ENCODE peak calls at places on chromosomes 11 and 22, in six cellular contexts. Q is psoas muscle; W is GM23248; V is A673; E is ascending aorta; I is CD8-positive, alpha-beta memory T cell. U is an unnamed sample.

GRCh38 chr11:77109236-77110019 is 6.8 kb downstream of the OMP start:
- DNase-seq in I (no peak), V (no peak), W (peak; percentile 65), E (no peak), Q (no peak), U (no peak)

GRCh38 chr11:79971255-79971654 is 530.4 kb upstream of the TENM4 start:
- DNase-seq in V (no peak), W (no peak), E (no peak), I (no peak), Q (no peak), U (no peak)

GRCh38 chr11:13030857-13031256 is 21.7 kb downstream of the RASSF10 start:
- DNase-seq in W (no peak), Q (peak; percentile 58), V (no peak), I (no peak), E (no peak), U (peak; percentile 64)

GRCh38 chr11:97764605-97765004 is 1256.1 kb upstream of the CNTN5 start:
- DNase-seq in I (no peak), W (no peak), E (no peak), Q (no peak), V (no peak), U (no peak)

GRCh38 chr22:21624120-21624879 is 5.5 kb downstream of the YDJC start:
- DNase-seq in V (peak; percentile 62), I (peak; percentile 23), E (no peak), Q (peak; percentile 67), W (peak; percentile 62), U (no peak)

GRCh38 chr11:61814242-61814957 is 2.4 kb downstream of the FADS1 start:
- DNase-seq in Q (no peak), E (peak; percentile 83), V (peak; percentile 68), W (peak; percentile 37), I (no peak), U (peak; percentile 41)

GRCh38 chr11:76371170-76371569 is 9.8 kb downstream of the THAP12 start:
- DNase-seq in I (no peak), W (peak; percentile 91), Q (no peak), E (no peak), V (peak; percentile 44), U (no peak)

GRCh38 chr11:69992943-69993694 is 85.0 kb upstream of the ANO1 start:
- DNase-seq in E (no peak), W (no peak), Q (no peak), I (no peak), V (no peak), U (no peak)

GRCh38 chr22:24498826-24499225 is 3.7 kb downstream of the UPB1 start:
- DNase-seq in V (no peak), I (no peak), W (no peak), E (no peak), Q (no peak), U (no peak)

GRCh38 chr11:16195659-16196058 is 160.7 kb downstream of the SOX6 start:
- DNase-seq in E (no peak), V (no peak), I (no peak), Q (no peak), W (peak; percentile 45), U (no peak)

GRCh38 chr22:49664891-49665290 is 162.8 kb downstream of the BRD1 start:
- DNase-seq in E (no peak), I (no peak), V (no peak), W (no peak), Q (no peak), U (no peak)

GRCh38 chr22:20061481-20061861 is 18.6 kb upstream of the DGCR8 start:
- DNase-seq in V (no peak), W (peak; percentile 7), E (no peak), I (no peak), Q (no peak), U (no peak)

GRCh38 chr11:121711236-121711635 is 258.5 kb upstream of the SORL1-AS1 start:
- DNase-seq in W (no peak), E (no peak), Q (no peak), V (no peak), I (no peak), U (no peak)

GRCh38 chr22:45878051-45878764 is 98.8 kb downstream of the WNT7B start:
- DNase-seq in W (no peak), E (peak; percentile 39), Q (peak; percentile 39), I (no peak), V (no peak), U (no peak)

GRCh38 chr11:71247551-71248250 is 4.7 kb downstream of the SHANK2 start:
- DNase-seq in Q (no peak), V (peak; percentile 50), W (no peak), I (no peak), E (peak; percentile 30), U (no peak)

GRCh38 chr22:43428005-43428485 is 16.2 kb downstream of the MPPED1 start:
- DNase-seq in V (no peak), E (no peak), W (no peak), Q (no peak), I (no peak), U (no peak)

GRCh38 chr11:18322818-18323570 is 627 bp downstream of the GTF2H1 start:
- DNase-seq in Q (no peak), E (no peak), I (no peak), W (peak; percentile 28), V (no peak), U (no peak)
- H3K4me1 ChIP-seq in Q (peaks cover 34% of the 10 kb centered on the region), E (peaks cover 29% of the 10 kb centered on the region), I (peaks cover 51% of the 10 kb centered on the region), W (peaks cover 37% of the 10 kb centered on the region), V (peaks cover 15% of the 10 kb centered on the region), U (peaks cover 4% of the 10 kb centered on the region)

GRCh38 chr11:109704432-109704831 is 282.4 kb downstream of the C11orf87 start:
- DNase-seq in V (no peak), Q (no peak), I (no peak), W (no peak), E (no peak), U (no peak)
- H3K27ac ChIP-seq in V (no peak overlapping the region), Q (no peak overlapping the region), I (no peak overlapping the region), W (no peak overlapping the region), E (no peak overlapping the region), U (no peak overlapping the region)

GRCh38 chr11:117793521-117793920 is 3.5 kb downstream of the DSCAML1 start:
- DNase-seq in I (no peak), E (no peak), Q (no peak), W (no peak), V (no peak), U (no peak)

GRCh38 chr11:117794772-117795629 is 2.0 kb downstream of the DSCAML1 start:
- DNase-seq in E (no peak), W (no peak), I (no peak), Q (no peak), V (no peak), U (no peak)

GRCh38 chr11:117794144-117794543 is 2.9 kb downstream of the DSCAML1 start:
- DNase-seq in E (no peak), W (no peak), Q (no peak), I (no peak), V (no peak), U (no peak)

GRCh38 chr11:117796456-117797428 is at the start of gene DSCAML1:
- DNase-seq in I (no peak), W (peak; percentile 16), V (peak; percentile 26), Q (no peak), E (no peak), U (no peak)

GRCh38 chr11:117795726-117796455 is 1.1 kb downstream of the DSCAML1 start:
- DNase-seq in E (no peak), Q (no peak), W (no peak), I (no peak), V (no peak), U (no peak)
- H3K4me1 ChIP-seq in E (peaks cover 2% of the 10 kb centered on the region), Q (peaks cover 6% of the 10 kb centered on the region), W (no peaks in the 10 kb centered on the region), I (peaks cover 18% of the 10 kb centered on the region), V (peaks cover 3% of the 10 kb centered on the region), U (no peaks in the 10 kb centered on the region)

GRCh38 chr22:26885441-26886261 is 228.3 kb downstream of the MIAT start:
- DNase-seq in V (no peak), Q (no peak), I (no peak), E (no peak), W (no peak), U (no peak)

GRCh38 chr22:26889794-26890193 is 232.4 kb downstream of the MIAT start:
- DNase-seq in I (no peak), V (no peak), Q (no peak), W (peak; percentile 33), E (no peak), U (no peak)

GRCh38 chr22:26888887-26889286 is 231.5 kb downstream of the MIAT start:
- DNase-seq in Q (no peak), I (no peak), V (no peak), W (no peak), E (no peak), U (no peak)

GRCh38 chr22:26887916-26888315 is 230.5 kb downstream of the MIAT start:
- DNase-seq in E (no peak), V (no peak), Q (no peak), I (no peak), W (peak; percentile 26), U (no peak)

GRCh38 chr22:26887456-26887855 is 230.1 kb downstream of the MIAT start:
- DNase-seq in Q (no peak), V (peak; percentile 65), W (peak; percentile 89), E (peak; percentile 75), I (no peak), U (no peak)
- H3K27ac ChIP-seq in Q (no peak overlapping the region), V (no peak overlapping the region), W (peak overlapping the region; percentile 72), E (peak overlapping the region; percentile 87), I (no peak overlapping the region), U (no peak overlapping the region)

DNA sequence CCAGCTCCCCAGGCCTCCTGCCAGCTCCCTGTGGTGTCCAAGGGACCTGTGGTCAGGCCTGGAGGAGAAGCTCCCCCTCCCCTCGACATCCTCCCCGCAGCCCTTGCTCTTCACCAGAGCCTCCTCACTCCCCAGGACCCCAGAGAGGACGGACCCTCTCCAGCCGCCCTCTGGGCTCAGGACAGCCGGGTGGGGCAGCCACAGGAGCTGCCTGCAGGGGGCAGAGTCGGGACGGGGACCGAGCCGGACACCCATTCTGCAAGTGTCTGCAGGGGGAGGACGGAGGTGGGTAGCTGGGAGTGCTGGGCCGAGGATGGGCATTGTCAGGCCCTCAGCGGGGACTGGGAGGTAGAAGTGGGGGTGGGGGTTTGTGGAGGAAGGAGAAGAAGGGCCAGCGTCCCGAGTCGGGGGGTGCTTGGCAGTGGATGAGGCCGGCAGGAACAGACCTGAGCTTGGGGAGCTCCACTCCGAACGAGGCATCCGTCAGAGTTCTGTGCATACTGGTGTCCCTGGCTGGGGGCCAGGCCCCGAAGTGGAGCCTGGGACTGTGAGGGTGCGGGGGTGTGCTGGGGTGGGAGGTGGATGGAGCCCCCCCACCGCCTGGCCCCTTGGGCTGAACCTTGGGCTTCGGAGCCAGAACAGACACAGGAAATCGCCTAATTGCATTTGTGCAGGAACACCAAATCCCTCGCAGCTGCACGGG is 15.2 kb downstream of the PRR33 start:
- DNase-seq in Q (peak; percentile 89), I (no peak), V (peak; percentile 31), W (peak; percentile 57), E (no peak), U (no peak)
- H3K4me1 ChIP-seq in Q (peaks cover 15% of the 10 kb centered on the region), I (peaks cover 2% of the 10 kb centered on the region), V (no peaks in the 10 kb centered on the region), W (no peaks in the 10 kb centered on the region), E (peaks cover 48% of the 10 kb centered on the region), U (peaks cover 8% of the 10 kb centered on the region)

U was measured in lung.